ENCODE peak calls at places on chromosomes 13 and 19, in nine cellular contexts. J is effector CD4-positive, alpha-beta T cell; W is AG09319; Y is osteocyte; E is spleen; L is activated CD4-positive, alpha-beta T cell treated with anti-CD3 and anti-CD28 coated beads for 4 hours; U is endothelial cell; G is HS-27A; Z is GM12878. T is an unnamed sample.

GRCh38 chr19:15479391-15480345 is at the start of gene PGLYRP2:
- DNase-seq in J (no peak), W (no peak), Y (no peak), E (no peak), L (no peak), U (no peak), G (no peak), Z (no peak), T (no peak)

GRCh38 chr13:80379245-80379644 is 38.3 kb upstream of the SPRY2 start:
- DNase-seq in J (no peak), W (no peak), Y (no peak), E (no peak), L (no peak), U (no peak), G (peak; percentile 7), Z (no peak), T (no peak)

GRCh38 chr13:20124303-20124702 is 36.5 kb downstream of the GJA3 start:
- DNase-seq in J (no peak), W (no peak), Y (no peak), E (no peak), L (no peak), U (no peak), G (no peak), Z (no peak), T (no peak)

GRCh38 chr13:98507060-98507797 is 69.7 kb downstream of the STK24 start:
- DNase-seq in J (no peak), W (no peak), Y (peak; percentile 86), E (no peak), L (no peak), U (peak; percentile 57), G (no peak), Z (no peak), T (peak; percentile 81)

GRCh38 chr19:16349551-16350171 is 25.0 kb downstream of the KLF2 start:
- DNase-seq in J (no peak), W (no peak), Y (no peak), E (no peak), L (no peak), U (no peak), G (no peak), Z (no peak), T (no peak)

GRCh38 chr19:8244442-8244841 is 35.3 kb downstream of the CERS4 start:
- DNase-seq in J (no peak), W (no peak), Y (no peak), E (no peak), L (no peak), U (no peak), G (no peak), Z (no peak), T (no peak)

GRCh38 chr19:13172335-13173128 is 22.3 kb downstream of the IER2 start:
- DNase-seq in J (peak; percentile 72), W (no peak), Y (no peak), E (peak; percentile 91), L (peak; percentile 87), U (no peak), G (no peak), Z (no peak), T (no peak)

GRCh38 chr19:42497492-42498226 is 30.6 kb downstream of the CEACAM1 start:
- DNase-seq in J (no peak), W (no peak), Y (no peak), E (no peak), L (no peak), U (no peak), G (no peak), Z (peak; percentile 60), T (no peak)

GRCh38 chr19:1360126-1360817 is 23.4 kb upstream of the NDUFS7 start:
- DNase-seq in J (no peak), W (no peak), Y (no peak), E (no peak), L (no peak), U (no peak), G (no peak), Z (no peak), T (no peak)

GRCh38 chr13:44576396-44577235 is 486 bp upstream of the TSC22D1 start:
- DNase-seq in J (peak; percentile 8), W (no peak), Y (peak; percentile 83), E (no peak), L (peak; percentile 30), U (peak; percentile 41), G (no peak), Z (no peak), T (peak; percentile 77)

GRCh38 chr19:2537544-2537943 is 61.6 kb downstream of the GADD45B start:
- DNase-seq in J (no peak), W (no peak), Y (no peak), E (no peak), L (no peak), U (no peak), G (no peak), Z (no peak), T (no peak)

T was measured in type B pancreatic cell.